ENCODE peak calls at places on chromosomes 6 and 20, in six cellular contexts. F is heart left ventricle, Z is breast epithelium, O is body of pancreas, T is lower leg skin, W is transverse colon. M is an unnamed sample.

GRCh38 chr20:7571521-7572065 is 368.7 kb downstream of the HAO1 start:
- DNase-seq in F (no peak), Z (no peak), O (no peak), T (no peak), W (no peak), M (no peak)

GRCh38 chr6:106547961-106548453 is 81.3 kb downstream of the RTN4IP1 start:
- DNase-seq in F (no peak), Z (no peak), O (no peak), T (no peak), W (no peak), M (no peak)

GRCh38 chr6:70180183-70180903 is 122.5 kb downstream of the COL9A1 start:
- DNase-seq in F (no peak), Z (no peak), O (no peak), T (no peak), W (no peak), M (no peak)

GRCh38 chr20:32285621-32286334 is 8.3 kb downstream of the KIF3B start:
- DNase-seq in F (peak), Z (no peak), O (no peak), T (no peak), W (peak), M (no peak)

GRCh38 chr20:227439-228105 is 514 bp downstream of the DEFB129 start:
- DNase-seq in F (no peak), Z (no peak), O (no peak), T (no peak), W (no peak), M (no peak)

GRCh38 chr6:156068870-156069269 is 613.2 kb upstream of the NOX3 start:
- DNase-seq in F (no peak), Z (no peak), O (no peak), T (no peak), W (no peak), M (no peak)

GRCh38 chr6:166999845-167000253 is 652 bp downstream of the CEP43 start:
- DNase-seq in F (no peak), Z (no peak), O (peak), T (no peak), W (peak), M (no peak)

GRCh38 chr6:14689639-14690038 is 556.2 kb upstream of the JARID2 start:
- DNase-seq in F (no peak), Z (no peak), O (no peak), T (no peak), W (no peak), M (no peak)

GRCh38 chr6:146287691-146288369 is 255.8 kb upstream of the RAB32 start:
- DNase-seq in F (no peak), Z (no peak), O (no peak), T (no peak), W (no peak), M (no peak)

GRCh38 chr20:30985386-30985785 is 272.1 kb upstream of the DEFB115 start:
- DNase-seq in F (no peak), Z (no peak), O (no peak), T (peak), W (no peak), M (peak)

GRCh38 chr6:37994238-37994637 is 174.7 kb downstream of the ZFAND3 start:
- DNase-seq in F (no peak), Z (no peak), O (no peak), T (no peak), W (no peak), M (no peak)

GRCh38 chr6:137473651-137474050 is 20.5 kb downstream of the OLIG3 start:
- DNase-seq in F (no peak), Z (no peak), O (no peak), T (no peak), W (no peak), M (no peak)

GRCh38 chr20:63980317-63980805 is 571 bp upstream of the PRPF6 start:
- DNase-seq in F (no peak), Z (no peak), O (no peak), T (no peak), W (no peak), M (no peak)

GRCh38 chr6:165621950-165622349 is 41.1 kb downstream of the PDE10A start:
- DNase-seq in F (no peak), Z (no peak), O (no peak), T (no peak), W (no peak), M (no peak)

GRCh38 chr6:21996425-21997207 is 300.2 kb downstream of the PRL start:
- DNase-seq in F (no peak), Z (no peak), O (no peak), T (no peak), W (no peak), M (no peak)

GRCh38 chr6:106693343-106693742 is 64.0 kb downstream of the QRSL1 start:
- DNase-seq in F (no peak), Z (no peak), O (no peak), T (no peak), W (no peak), M (no peak)

GRCh38 chr20:3661060-3661820 is 2.0 kb downstream of the GFRA4 start:
- DNase-seq in F (no peak), Z (no peak), O (no peak), T (peak), W (no peak), M (peak)

GRCh38 chr6:27174958-27175357 is 72.5 kb upstream of the PRSS16 start:
- DNase-seq in F (no peak), Z (no peak), O (no peak), T (no peak), W (no peak), M (no peak)

GRCh38 chr6:36945301-36945700 is 9.2 kb upstream of the PI16 start:
- DNase-seq in F (no peak), Z (no peak), O (no peak), T (no peak), W (no peak), M (no peak)

GRCh38 chr6:87755697-87756671 is 54.0 kb upstream of the AKIRIN2 start:
- DNase-seq in F (no peak), Z (no peak), O (no peak), T (no peak), W (no peak), M (no peak)

GRCh38 chr6:10410214-10410873 is 4.5 kb downstream of the TFAP2A start:
- DNase-seq in F (no peak), Z (no peak), O (no peak), T (no peak), W (no peak), M (no peak)

GRCh38 chr6:157987788-157988699 is 6.4 kb downstream of the SYNJ2 start:
- DNase-seq in F (no peak), Z (no peak), O (no peak), T (no peak), W (no peak), M (no peak)

GRCh38 chr6:33823806-33824205 is 20.0 kb upstream of the MLN start:
- DNase-seq in F (no peak), Z (no peak), O (no peak), T (no peak), W (no peak), M (no peak)

GRCh38 chr6:6717953-6718352 is 129.4 kb downstream of the LY86 start:
- DNase-seq in F (peak), Z (no peak), O (peak), T (peak), W (no peak), M (no peak)

GRCh38 chr6:90599151-90599550 is 12.3 kb upstream of the MAP3K7 start:
- DNase-seq in F (no peak), Z (no peak), O (no peak), T (no peak), W (no peak), M (no peak)

GRCh38 chr6:33817520-33817919 is 13.7 kb upstream of the MLN start:
- DNase-seq in F (no peak), Z (no peak), O (no peak), T (no peak), W (no peak), M (no peak)

GRCh38 chr6:5457036-5457435 is 195.7 kb downstream of the FARS2 start:
- DNase-seq in F (no peak), Z (no peak), O (peak), T (no peak), W (no peak), M (peak)

GRCh38 chr20:54643761-54644160 is 168.4 kb downstream of the DOK5 start:
- DNase-seq in F (no peak), Z (no peak), O (no peak), T (no peak), W (no peak), M (no peak)

GRCh38 chr6:121504227-121504626 is 68.8 kb downstream of the GJA1 start:
- DNase-seq in F (no peak), Z (no peak), O (no peak), T (no peak), W (no peak), M (no peak)

GRCh38 chr6:124999105-124999764 is 37.0 kb downstream of the RNF217 start:
- DNase-seq in F (no peak), Z (peak), O (peak), T (no peak), W (peak), M (no peak)

GRCh38 chr6:140854363-140854762 is 1278.4 kb upstream of the GJE1 start:
- DNase-seq in F (no peak), Z (no peak), O (no peak), T (no peak), W (no peak), M (no peak)

GRCh38 chr6:140855520-140855919 is 1277.2 kb upstream of the GJE1 start:
- DNase-seq in F (no peak), Z (no peak), O (no peak), T (no peak), W (no peak), M (no peak)

GRCh38 chr6:140858381-140858971 is 1274.2 kb upstream of the GJE1 start:
- DNase-seq in F (no peak), Z (no peak), O (no peak), T (no peak), W (no peak), M (no peak)

GRCh38 chr6:140857734-140858380 is 1274.9 kb upstream of the GJE1 start:
- DNase-seq in F (no peak), Z (no peak), O (no peak), T (no peak), W (no peak), M (no peak)
- TF ChIP-seq CTCF in F (no peak), Z (no peak), O (no peak), T (no peak), W (no peak), M (no peak)

GRCh38 chr6:44005507-44005903 is 121.7 kb downstream of the MRPL14 start:
- DNase-seq in F (no peak), Z (no peak), O (no peak), T (no peak), W (no peak), M (no peak)

GRCh38 chr6:44004136-44004535 is 123.1 kb downstream of the MRPL14 start:
- DNase-seq in F (no peak), Z (no peak), O (no peak), T (no peak), W (no peak), M (no peak)

GRCh38 chr6:44006123-44006871 is 121.0 kb downstream of the MRPL14 start:
- DNase-seq in F (no peak), Z (no peak), O (no peak), T (no peak), W (no peak), M (no peak)

GRCh38 chr6:44003345-44004061 is 123.7 kb downstream of the MRPL14 start:
- DNase-seq in F (no peak), Z (no peak), O (peak), T (no peak), W (no peak), M (no peak)

DNA sequence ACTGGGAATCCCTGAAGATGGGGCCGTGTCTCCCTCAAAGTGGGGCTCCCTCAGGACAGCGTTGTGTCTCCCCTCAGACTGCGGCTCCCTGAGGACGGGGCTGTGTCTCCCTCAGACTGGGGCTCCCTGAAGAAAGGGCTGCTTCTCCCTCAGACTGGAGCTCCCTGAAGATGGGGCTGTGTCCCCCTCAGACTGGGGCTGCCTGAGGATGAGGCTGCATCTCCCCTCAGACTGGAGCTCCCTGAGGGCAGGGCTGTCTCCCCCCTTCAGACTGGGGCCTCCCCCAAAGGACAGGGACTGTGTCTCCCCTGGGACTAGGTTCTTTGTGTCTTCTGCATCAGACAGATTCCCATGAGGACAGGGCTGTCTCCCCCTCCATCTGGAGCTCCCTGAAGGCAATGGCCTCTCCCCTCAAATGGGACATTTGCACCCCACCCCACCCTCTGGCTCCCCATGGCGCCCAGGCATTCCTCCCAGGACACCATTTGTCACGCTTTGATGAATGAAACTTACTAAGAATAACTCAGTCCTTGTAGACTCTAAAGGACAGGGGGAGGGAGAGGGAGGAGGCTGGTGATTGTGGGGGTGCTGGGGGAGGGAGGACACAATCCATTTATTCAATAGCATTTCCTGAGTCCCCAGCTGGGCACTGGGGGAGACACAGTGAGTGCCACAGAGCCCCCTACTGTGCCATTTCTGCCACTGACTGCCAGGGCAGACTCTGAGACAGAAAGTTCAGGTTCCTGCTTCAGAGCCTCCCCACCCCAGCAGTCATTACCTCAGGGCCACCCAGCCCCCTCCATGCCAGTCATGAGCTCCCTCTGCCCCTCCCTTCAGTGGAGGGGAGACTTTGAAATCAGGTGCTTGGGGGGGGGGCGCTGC is 122.4 kb downstream of the MRPL14 start:
- DNase-seq in F (peak), Z (no peak), O (peak), T (no peak), W (no peak), M (no peak)
- TF ChIP-seq POLR2A in F (no peak), Z (no peak), O (no peak), T (no peak), W (no peak), M (no peak)

GRCh38 chr6:56245903-56246351 is 1.5 kb downstream of the COL21A1 start:
- DNase-seq in F (no peak), Z (no peak), O (no peak), T (no peak), W (no peak), M (no peak)

GRCh38 chr6:56246544-56246940 is 838 bp downstream of the COL21A1 start:
- DNase-seq in F (no peak), Z (no peak), O (no peak), T (no peak), W (no peak), M (no peak)

GRCh38 chr6:56244528-56245253 is 2.7 kb downstream of the COL21A1 start:
- DNase-seq in F (no peak), Z (no peak), O (no peak), T (no peak), W (no peak), M (no peak)

GRCh38 chr6:56247654-56248122 is 308 bp upstream of the COL21A1 start:
- DNase-seq in F (no peak), Z (no peak), O (no peak), T (no peak), W (no peak), M (no peak)

GRCh38 chr6:56246941-56247653 is at the start of gene COL21A1:
- DNase-seq in F (peak), Z (peak), O (peak), T (peak), W (peak), M (peak)
- TF ChIP-seq CTCF in F (no peak), Z (no peak), O (no peak), T (no peak), W (no peak), M (no peak)

GRCh38 chr6:170005680-170006470 is 254.5 kb downstream of the ERMARD start:
- DNase-seq in F (no peak), Z (no peak), O (no peak), T (no peak), W (no peak), M (no peak)

GRCh38 chr6:170008386-170008785 is 257.0 kb downstream of the ERMARD start:
- DNase-seq in F (no peak), Z (no peak), O (no peak), T (peak), W (no peak), M (no peak)

GRCh38 chr6:170006524-170007467 is 255.4 kb downstream of the ERMARD start:
- DNase-seq in F (peak), Z (no peak), O (no peak), T (peak), W (no peak), M (no peak)

GRCh38 chr6:170004585-170005210 is 253.3 kb downstream of the ERMARD start:
- DNase-seq in F (no peak), Z (no peak), O (no peak), T (no peak), W (no peak), M (no peak)

DNA sequence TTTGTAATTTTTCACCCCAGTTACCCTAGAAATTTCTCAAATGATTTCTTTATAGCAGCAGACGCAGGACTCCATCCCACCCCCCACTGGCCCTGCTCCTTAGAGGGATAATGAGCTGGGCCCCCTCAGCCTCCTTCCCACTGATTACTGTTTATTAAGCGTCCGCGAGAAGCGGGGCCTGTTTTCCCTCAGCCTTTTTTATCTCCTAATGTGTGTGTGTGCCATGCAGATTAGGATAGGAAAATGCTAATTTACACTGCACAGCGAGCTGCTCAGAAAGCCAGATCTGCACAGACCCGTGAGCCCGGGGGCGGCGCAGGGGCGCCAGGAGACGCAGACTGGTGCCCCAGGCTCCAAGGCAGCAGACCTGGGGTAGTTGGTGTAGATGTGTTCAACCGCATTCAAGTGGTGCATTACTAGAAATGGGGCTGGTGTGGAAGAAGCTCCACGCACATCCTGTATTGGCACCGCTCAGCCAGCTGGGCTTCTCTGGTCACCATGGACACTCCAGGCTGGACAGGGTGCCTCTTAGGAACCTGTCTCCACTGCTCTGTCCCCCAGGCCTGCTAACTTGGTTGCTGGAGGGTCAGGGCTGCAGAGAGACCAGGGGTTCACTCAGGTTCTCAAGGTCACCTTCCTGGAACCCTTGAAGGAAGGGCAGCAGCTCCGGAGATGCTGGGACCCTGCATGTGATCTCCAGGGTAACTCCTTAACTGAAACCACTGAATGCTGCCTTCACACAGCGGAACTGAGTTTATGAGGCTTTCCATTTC is 256.2 kb downstream of the ERMARD start:
- DNase-seq in F (no peak), Z (no peak), O (no peak), T (peak), W (no peak), M (no peak)
- TF ChIP-seq POLR2A in F (no peak), Z (no peak), O (no peak), T (no peak), W (no peak), M (no peak)

DNA sequence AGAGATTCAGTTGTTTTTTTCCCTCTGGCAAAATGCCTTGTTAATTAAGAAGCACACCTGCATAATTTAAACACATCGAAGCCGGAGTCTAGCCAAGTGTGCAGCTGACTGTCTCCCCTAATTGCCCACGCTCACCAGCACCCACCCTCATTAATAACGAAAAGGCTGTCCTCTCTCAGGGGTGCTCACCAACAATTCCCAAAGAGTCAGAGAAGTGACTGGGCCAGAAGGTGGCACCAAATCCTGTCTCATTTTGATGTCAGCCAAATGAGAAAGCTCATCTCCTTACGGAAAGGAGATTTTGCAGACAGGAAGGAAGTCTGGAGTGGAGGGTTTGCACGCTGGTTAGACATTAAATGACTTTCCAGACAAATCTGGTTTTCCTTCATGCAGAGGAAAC is 60.7 kb upstream of the MC3R start:
- DNase-seq in F (no peak), Z (no peak), O (no peak), T (peak), W (no peak), M (no peak)
- TF ChIP-seq CTCF in F (no peak), Z (peak), O (peak), T (no peak), W (no peak), M (peak)

GRCh38 chr6:109440325-109441068 is at the start of the genes PPIL6 and SMPD2:
- DNase-seq in F (peak), Z (peak), O (peak), T (peak), W (peak), M (peak)
- TF ChIP-seq POLR2A in F (peak), Z (no peak), O (peak), T (no peak), W (peak), M (peak)

M was measured in right lobe of liver.